ENCODE peak calls at places on chromosomes 2 and 18, in ten cellular contexts. One of them, this sample, is unnamed.

GRCh38 chr2:38037757-38038615 is 38.0 kb downstream of the CYP1B1 start:
- DNase-seq in aorta: no peak
- DNase-seq in prostate gland: peak; percentile 14
- DNase-seq in right atrium auricular region: peak; percentile 66
- DNase-seq in cardiac muscle cell: peak; percentile 26
- DNase-seq in fibroblast of lung: peak; percentile 57
- DNase-seq in IMR-90: peak; percentile 47
- DNase-seq in iPS DF 6.9: peak; percentile 33
- DNase-seq in A549: no peak
- DNase-seq in HCT116: no peak
- DNase-seq in this sample: peak; percentile 14

GRCh38 chr2:20521193-20521592 is 74.3 kb downstream of the RHOB start:
- DNase-seq in aorta: no peak
- DNase-seq in prostate gland: no peak
- DNase-seq in right atrium auricular region: no peak
- DNase-seq in cardiac muscle cell: no peak
- DNase-seq in fibroblast of lung: no peak
- DNase-seq in IMR-90: no peak
- DNase-seq in iPS DF 6.9: no peak
- DNase-seq in A549: no peak
- DNase-seq in HCT116: no peak
- DNase-seq in this sample: no peak

GRCh38 chr18:79493801-79494211 is 98.1 kb downstream of the NFATC1 start:
- DNase-seq in aorta: peak; percentile 65
- DNase-seq in prostate gland: no peak
- DNase-seq in right atrium auricular region: no peak
- DNase-seq in cardiac muscle cell: no peak
- DNase-seq in fibroblast of lung: no peak
- DNase-seq in IMR-90: no peak
- DNase-seq in iPS DF 6.9: no peak
- DNase-seq in A549: no peak
- DNase-seq in HCT116: no peak
- DNase-seq in this sample: peak; percentile 4

GRCh38 chr2:152548996-152549395 is 168.3 kb downstream of the PRPF40A start:
- DNase-seq in aorta: no peak
- DNase-seq in prostate gland: no peak
- DNase-seq in right atrium auricular region: no peak
- DNase-seq in cardiac muscle cell: no peak
- DNase-seq in fibroblast of lung: peak; percentile 57
- DNase-seq in IMR-90: peak; percentile 72
- DNase-seq in iPS DF 6.9: no peak
- DNase-seq in A549: no peak
- DNase-seq in HCT116: no peak
- DNase-seq in this sample: no peak

GRCh38 chr2:148259674-148260073 is 238.8 kb downstream of the MBD5 start:
- DNase-seq in aorta: no peak
- DNase-seq in prostate gland: no peak
- DNase-seq in right atrium auricular region: no peak
- DNase-seq in cardiac muscle cell: no peak
- DNase-seq in fibroblast of lung: peak; percentile 6
- DNase-seq in IMR-90: peak; percentile 40
- DNase-seq in iPS DF 6.9: no peak
- DNase-seq in A549: no peak
- DNase-seq in HCT116: no peak
- DNase-seq in this sample: peak; percentile 12

GRCh38 chr2:38076250-38076709 is 329 bp upstream of the CYP1B1 start:
- DNase-seq in aorta: peak; percentile 90
- DNase-seq in prostate gland: peak; percentile 75
- DNase-seq in right atrium auricular region: peak; percentile 90
- DNase-seq in cardiac muscle cell: peak; percentile 78
- DNase-seq in fibroblast of lung: peak; percentile 89
- DNase-seq in IMR-90: peak; percentile 68
- DNase-seq in iPS DF 6.9: no peak
- DNase-seq in A549: peak; percentile 75
- DNase-seq in HCT116: peak; percentile 61
- DNase-seq in this sample: peak; percentile 72

GRCh38 chr18:14914771-14915170 is 166.8 kb downstream of the ANKRD30B start:
- DNase-seq in aorta: no peak
- DNase-seq in prostate gland: no peak
- DNase-seq in right atrium auricular region: no peak
- DNase-seq in cardiac muscle cell: no peak
- DNase-seq in fibroblast of lung: no peak
- DNase-seq in IMR-90: no peak
- DNase-seq in iPS DF 6.9: no peak
- DNase-seq in A549: no peak
- DNase-seq in HCT116: no peak
- DNase-seq in this sample: no peak

GRCh38 chr2:150085478-150085877 is 402.0 kb downstream of the RND3 start:
- DNase-seq in aorta: no peak
- DNase-seq in prostate gland: no peak
- DNase-seq in right atrium auricular region: no peak
- DNase-seq in cardiac muscle cell: no peak
- DNase-seq in fibroblast of lung: no peak
- DNase-seq in IMR-90: no peak
- DNase-seq in iPS DF 6.9: no peak
- DNase-seq in A549: no peak
- DNase-seq in HCT116: no peak
- DNase-seq in this sample: no peak

GRCh38 chr18:58213931-58214431 is 170.0 kb downstream of the NEDD4L start:
- DNase-seq in aorta: no peak
- DNase-seq in prostate gland: no peak
- DNase-seq in right atrium auricular region: no peak
- DNase-seq in cardiac muscle cell: no peak
- DNase-seq in fibroblast of lung: no peak
- DNase-seq in IMR-90: peak; percentile 69
- DNase-seq in iPS DF 6.9: no peak
- DNase-seq in A549: no peak
- DNase-seq in HCT116: no peak
- DNase-seq in this sample: no peak

GRCh38 chr2:187684181-187684580 is 129.9 kb upstream of the TFPI start:
- DNase-seq in aorta: no peak
- DNase-seq in prostate gland: no peak
- DNase-seq in right atrium auricular region: no peak
- DNase-seq in cardiac muscle cell: no peak
- DNase-seq in fibroblast of lung: peak; percentile 39
- DNase-seq in IMR-90: peak; percentile 51
- DNase-seq in iPS DF 6.9: no peak
- DNase-seq in A549: no peak
- DNase-seq in HCT116: no peak
- DNase-seq in this sample: no peak

GRCh38 chr2:146979746-146980145 is 865.1 kb upstream of the ACVR2A start:
- DNase-seq in aorta: no peak
- DNase-seq in prostate gland: no peak
- DNase-seq in right atrium auricular region: no peak
- DNase-seq in cardiac muscle cell: no peak
- DNase-seq in fibroblast of lung: no peak
- DNase-seq in IMR-90: no peak
- DNase-seq in iPS DF 6.9: no peak
- DNase-seq in A549: no peak
- DNase-seq in HCT116: no peak
- DNase-seq in this sample: no peak

GRCh38 chr2:135490381-135490780 is 40.6 kb downstream of the ZRANB3 start:
- DNase-seq in aorta: no peak
- DNase-seq in prostate gland: no peak
- DNase-seq in right atrium auricular region: no peak
- DNase-seq in cardiac muscle cell: no peak
- DNase-seq in fibroblast of lung: peak; percentile 9
- DNase-seq in IMR-90: peak; percentile 66
- DNase-seq in iPS DF 6.9: no peak
- DNase-seq in A549: no peak
- DNase-seq in HCT116: no peak
- DNase-seq in this sample: no peak

GRCh38 chr18:64991102-64991501 is 759.7 kb upstream of the CDH7 start:
- DNase-seq in aorta: no peak
- DNase-seq in prostate gland: no peak
- DNase-seq in right atrium auricular region: no peak
- DNase-seq in cardiac muscle cell: no peak
- DNase-seq in fibroblast of lung: no peak
- DNase-seq in IMR-90: no peak
- DNase-seq in iPS DF 6.9: no peak
- DNase-seq in A549: no peak
- DNase-seq in HCT116: no peak
- DNase-seq in this sample: no peak

GRCh38 chr2:8103085-8103708 is 578.7 kb upstream of the ID2 start:
- DNase-seq in aorta: no peak
- DNase-seq in prostate gland: no peak
- DNase-seq in right atrium auricular region: no peak
- DNase-seq in cardiac muscle cell: no peak
- DNase-seq in fibroblast of lung: peak; percentile 82
- DNase-seq in IMR-90: peak; percentile 78
- DNase-seq in iPS DF 6.9: no peak
- DNase-seq in A549: peak; percentile 57
- DNase-seq in HCT116: no peak
- DNase-seq in this sample: no peak

GRCh38 chr2:110211938-110212858 is at the start of gene MTLN:
- DNase-seq in aorta: peak; percentile 90
- DNase-seq in prostate gland: peak; percentile 52
- DNase-seq in right atrium auricular region: peak; percentile 68
- DNase-seq in cardiac muscle cell: peak; percentile 73
- DNase-seq in fibroblast of lung: peak; percentile 68
- DNase-seq in IMR-90: peak; percentile 66
- DNase-seq in iPS DF 6.9: no peak
- DNase-seq in A549: peak; percentile 64
- DNase-seq in HCT116: peak; percentile 58
- DNase-seq in this sample: peak; percentile 59

GRCh38 chr2:1791670-1792069 is 47.4 kb upstream of the PXDN start:
- DNase-seq in aorta: no peak
- DNase-seq in prostate gland: no peak
- DNase-seq in right atrium auricular region: no peak
- DNase-seq in cardiac muscle cell: no peak
- DNase-seq in fibroblast of lung: peak; percentile 87
- DNase-seq in IMR-90: peak; percentile 66
- DNase-seq in iPS DF 6.9: no peak
- DNase-seq in A549: no peak
- DNase-seq in HCT116: no peak
- DNase-seq in this sample: no peak
- H3K27ac ChIP-seq in aorta: no peak overlapping the region
- H3K27ac ChIP-seq in prostate gland: no peak overlapping the region
- H3K27ac ChIP-seq in right atrium auricular region: no peak overlapping the region
- H3K27ac ChIP-seq in cardiac muscle cell: no peak overlapping the region
- H3K27ac ChIP-seq in fibroblast of lung: peak overlapping the region; percentile 64
- H3K27ac ChIP-seq in IMR-90: peak overlapping the region; percentile 61
- H3K27ac ChIP-seq in iPS DF 6.9: no peak overlapping the region
- H3K27ac ChIP-seq in A549: no peak overlapping the region
- H3K27ac ChIP-seq in HCT116: no peak overlapping the region
- H3K27ac ChIP-seq in this sample: no peak overlapping the region

GRCh38 chr2:42937171-42937875 is 144.9 kb upstream of the HAAO start:
- DNase-seq in aorta: peak; percentile 58
- DNase-seq in prostate gland: no peak
- DNase-seq in right atrium auricular region: no peak
- DNase-seq in cardiac muscle cell: no peak
- DNase-seq in fibroblast of lung: no peak
- DNase-seq in IMR-90: no peak
- DNase-seq in iPS DF 6.9: no peak
- DNase-seq in A549: no peak
- DNase-seq in HCT116: no peak
- DNase-seq in this sample: no peak
- H3K4me1 ChIP-seq in aorta: no peaks in the 10 kb centered on the region
- H3K4me1 ChIP-seq in prostate gland: no peaks in the 10 kb centered on the region
- H3K4me1 ChIP-seq in right atrium auricular region: peaks cover 31% of the 10 kb centered on the region
- H3K4me1 ChIP-seq in cardiac muscle cell: peaks cover 13% of the 10 kb centered on the region
- H3K4me1 ChIP-seq in fibroblast of lung: no peaks in the 10 kb centered on the region
- H3K4me1 ChIP-seq in IMR-90: peaks cover 4% of the 10 kb centered on the region
- H3K4me1 ChIP-seq in iPS DF 6.9: peaks cover 1% of the 10 kb centered on the region
- H3K4me1 ChIP-seq in A549: peaks cover 2% of the 10 kb centered on the region
- H3K4me1 ChIP-seq in HCT116: no peaks in the 10 kb centered on the region
- H3K4me1 ChIP-seq in this sample: peaks cover 7% of the 10 kb centered on the region

DNA sequence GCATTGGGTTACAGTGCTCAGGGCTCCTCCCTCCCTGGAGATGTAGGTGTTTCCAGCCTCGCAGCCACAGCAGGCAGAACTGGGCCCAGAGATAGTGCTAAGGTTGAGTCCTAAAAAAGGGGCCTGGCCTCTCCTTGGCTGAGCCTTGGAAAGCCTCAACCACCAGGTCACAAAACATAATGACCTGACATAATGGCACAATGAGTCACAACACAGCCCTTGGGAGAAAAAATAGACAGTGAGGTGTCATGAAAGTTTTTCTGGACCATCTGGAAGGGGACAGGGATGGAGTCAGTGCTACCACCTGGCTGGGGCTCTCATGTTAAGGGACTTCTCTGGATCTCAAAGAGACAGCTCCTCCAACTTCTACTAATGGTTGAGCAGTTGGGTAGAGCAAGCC is 92.4 kb upstream of the LCLAT1 start:
- DNase-seq in aorta: no peak
- DNase-seq in prostate gland: no peak
- DNase-seq in right atrium auricular region: no peak
- DNase-seq in cardiac muscle cell: no peak
- DNase-seq in fibroblast of lung: no peak
- DNase-seq in IMR-90: peak; percentile 40
- DNase-seq in iPS DF 6.9: no peak
- DNase-seq in A549: no peak
- DNase-seq in HCT116: no peak
- DNase-seq in this sample: no peak
- H3K27ac ChIP-seq in aorta: no peak overlapping the region
- H3K27ac ChIP-seq in prostate gland: no peak overlapping the region
- H3K27ac ChIP-seq in right atrium auricular region: no peak overlapping the region
- H3K27ac ChIP-seq in cardiac muscle cell: no peak overlapping the region
- H3K27ac ChIP-seq in fibroblast of lung: no peak overlapping the region
- H3K27ac ChIP-seq in IMR-90: no peak overlapping the region
- H3K27ac ChIP-seq in iPS DF 6.9: no peak overlapping the region
- H3K27ac ChIP-seq in A549: no peak overlapping the region
- H3K27ac ChIP-seq in HCT116: no peak overlapping the region
- H3K27ac ChIP-seq in this sample: no peak overlapping the region

GRCh38 chr2:65388051-65388531 is 44.3 kb downstream of the SPRED2 start:
- DNase-seq in aorta: no peak
- DNase-seq in prostate gland: no peak
- DNase-seq in right atrium auricular region: no peak
- DNase-seq in cardiac muscle cell: no peak
- DNase-seq in fibroblast of lung: no peak
- DNase-seq in IMR-90: no peak
- DNase-seq in iPS DF 6.9: no peak
- DNase-seq in A549: no peak
- DNase-seq in HCT116: no peak
- DNase-seq in this sample: no peak
- H3K4me1 ChIP-seq in aorta: no peaks in the 10 kb centered on the region
- H3K4me1 ChIP-seq in prostate gland: peaks cover 15% of the 10 kb centered on the region
- H3K4me1 ChIP-seq in right atrium auricular region: peaks cover 63% of the 10 kb centered on the region
- H3K4me1 ChIP-seq in cardiac muscle cell: no peaks in the 10 kb centered on the region
- H3K4me1 ChIP-seq in fibroblast of lung: peaks cover 22% of the 10 kb centered on the region
- H3K4me1 ChIP-seq in IMR-90: peaks cover 16% of the 10 kb centered on the region
- H3K4me1 ChIP-seq in iPS DF 6.9: no peaks in the 10 kb centered on the region
- H3K4me1 ChIP-seq in A549: peaks cover 34% of the 10 kb centered on the region
- H3K4me1 ChIP-seq in HCT116: peaks cover 69% of the 10 kb centered on the region
- H3K4me1 ChIP-seq in this sample: peaks cover 23% of the 10 kb centered on the region

This sample was measured in body of pancreas.